ENCODE peak calls at places on chromosomes 5 and 9, in nine cellular contexts. S, Y, C, N, T, O, U, V and M are unnamed samples.

GRCh38 chr9:135256568-135257354 is 169.3 kb downstream of the OLFM1 start:
- DNase-seq in S (no peak), Y (no peak), C (no peak), N (no peak), T (no peak), O (no peak), U (no peak), V (no peak), M (no peak)

GRCh38 chr9:106916491-106917235 is 53.7 kb downstream of the ZNF462 start:
- DNase-seq in S (no peak), Y (peak), C (no peak), N (no peak), T (no peak), O (peak), U (no peak), V (no peak), M (no peak)

GRCh38 chr5:149203896-149204544 is 62.7 kb downstream of the ABLIM3 start:
- DNase-seq in S (no peak), Y (peak), C (no peak), N (no peak), T (no peak), O (peak), U (no peak), V (no peak), M (no peak)

GRCh38 chr5:125491986-125492385 is 745.5 kb upstream of the ZNF608 start:
- DNase-seq in S (no peak), Y (no peak), C (no peak), N (no peak), T (no peak), O (no peak), U (no peak), V (no peak), M (no peak)

GRCh38 chr9:121861501-121862180 is 210.2 kb downstream of the DAB2IP start:
- DNase-seq in S (peak), Y (peak), C (peak), N (no peak), T (no peak), O (peak), U (no peak), V (no peak), M (peak)

GRCh38 chr5:170297589-170298462 is at the start of gene LCP2:
- DNase-seq in S (peak), Y (no peak), C (no peak), N (no peak), T (no peak), O (no peak), U (no peak), V (no peak), M (peak)

GRCh38 chr5:59366784-59367183 is 526.7 kb downstream of the PDE4D start:
- DNase-seq in S (no peak), Y (no peak), C (no peak), N (no peak), T (no peak), O (no peak), U (no peak), V (no peak), M (no peak)

GRCh38 chr5:68182534-68182933 is 33.0 kb upstream of the PIK3R1 start:
- DNase-seq in S (peak), Y (no peak), C (no peak), N (no peak), T (no peak), O (no peak), U (no peak), V (no peak), M (no peak)